ENCODE peak calls at places on chromosomes 4 and X, in ten cellular contexts. One of them, this sample, is unnamed.

GRCh38 chr4:43763029-43763610 is 685.5 kb downstream of the KCTD8 start:
- DNase-seq in lower leg skin: no peak
- DNase-seq in cardiac fibroblast: no peak
- DNase-seq in BJ: no peak
- DNase-seq in foreskin fibroblast: no peak
- DNase-seq in osteocyte: no peak
- DNase-seq in GM12865: peak; percentile 58
- DNase-seq in heart left ventricle: no peak
- DNase-seq in progenitor cell of endocrine pancreas: no peak
- DNase-seq in kidney: no peak
- DNase-seq in this sample: no peak

GRCh38 chr4:6885953-6886557 is 23.6 kb upstream of the TBC1D14 start:
- DNase-seq in lower leg skin: peak; percentile 91
- DNase-seq in cardiac fibroblast: peak; percentile 60
- DNase-seq in BJ: no peak
- DNase-seq in foreskin fibroblast: peak; percentile 79
- DNase-seq in osteocyte: no peak
- DNase-seq in GM12865: peak; percentile 57
- DNase-seq in heart left ventricle: peak; percentile 63
- DNase-seq in progenitor cell of endocrine pancreas: no peak
- DNase-seq in kidney: no peak
- DNase-seq in this sample: peak; percentile 49

GRCh38 chrX:316351-317325 is 2.0 kb downstream of the GTPBP6 start:
- DNase-seq in lower leg skin: peak; percentile 86
- DNase-seq in cardiac fibroblast: no peak
- DNase-seq in BJ: no peak
- DNase-seq in foreskin fibroblast: no peak
- DNase-seq in osteocyte: no peak
- DNase-seq in GM12865: no peak
- DNase-seq in heart left ventricle: peak; percentile 18
- DNase-seq in progenitor cell of endocrine pancreas: no peak
- DNase-seq in kidney: peak; percentile 83
- DNase-seq in this sample: no peak

GRCh38 chr4:133866328-133866699 is 335.3 kb downstream of the PABPC4L start:
- DNase-seq in lower leg skin: no peak
- DNase-seq in cardiac fibroblast: peak; percentile 10
- DNase-seq in BJ: no peak
- DNase-seq in foreskin fibroblast: peak; percentile 18
- DNase-seq in osteocyte: no peak
- DNase-seq in GM12865: no peak
- DNase-seq in heart left ventricle: no peak
- DNase-seq in progenitor cell of endocrine pancreas: no peak
- DNase-seq in kidney: no peak
- DNase-seq in this sample: peak; percentile 28

GRCh38 chr4:30821891-30822612 is 101.9 kb downstream of the PCDH7 start:
- DNase-seq in lower leg skin: no peak
- DNase-seq in cardiac fibroblast: peak; percentile 25
- DNase-seq in BJ: no peak
- DNase-seq in foreskin fibroblast: peak; percentile 51
- DNase-seq in osteocyte: no peak
- DNase-seq in GM12865: no peak
- DNase-seq in heart left ventricle: no peak
- DNase-seq in progenitor cell of endocrine pancreas: no peak
- DNase-seq in kidney: no peak
- DNase-seq in this sample: peak; percentile 25

GRCh38 chr4:78734451-78735003 is 41.6 kb upstream of the BMP2K start:
- DNase-seq in lower leg skin: no peak
- DNase-seq in cardiac fibroblast: no peak
- DNase-seq in BJ: no peak
- DNase-seq in foreskin fibroblast: no peak
- DNase-seq in osteocyte: no peak
- DNase-seq in GM12865: no peak
- DNase-seq in heart left ventricle: no peak
- DNase-seq in progenitor cell of endocrine pancreas: no peak
- DNase-seq in kidney: no peak
- DNase-seq in this sample: no peak

GRCh38 chrX:106927700-106928099 is 7.5 kb downstream of the CLDN2 start:
- DNase-seq in lower leg skin: no peak
- DNase-seq in cardiac fibroblast: peak; percentile 41
- DNase-seq in BJ: no peak
- DNase-seq in foreskin fibroblast: no peak
- DNase-seq in osteocyte: no peak
- DNase-seq in GM12865: no peak
- DNase-seq in heart left ventricle: no peak
- DNase-seq in progenitor cell of endocrine pancreas: no peak
- DNase-seq in kidney: no peak
- DNase-seq in this sample: no peak

GRCh38 chr4:104490770-104491395 is 3.8 kb downstream of the CXXC4 start:
- DNase-seq in lower leg skin: peak; percentile 92
- DNase-seq in cardiac fibroblast: peak; percentile 55
- DNase-seq in BJ: no peak
- DNase-seq in foreskin fibroblast: peak; percentile 64
- DNase-seq in osteocyte: peak; percentile 85
- DNase-seq in GM12865: peak; percentile 90
- DNase-seq in heart left ventricle: peak; percentile 77
- DNase-seq in progenitor cell of endocrine pancreas: peak; percentile 25
- DNase-seq in kidney: peak; percentile 94
- DNase-seq in this sample: peak; percentile 49

GRCh38 chrX:85994228-85994627 is 53.1 kb downstream of the CHM start:
- DNase-seq in lower leg skin: no peak
- DNase-seq in cardiac fibroblast: no peak
- DNase-seq in BJ: no peak
- DNase-seq in foreskin fibroblast: peak; percentile 27
- DNase-seq in osteocyte: no peak
- DNase-seq in GM12865: no peak
- DNase-seq in heart left ventricle: no peak
- DNase-seq in progenitor cell of endocrine pancreas: no peak
- DNase-seq in kidney: no peak
- DNase-seq in this sample: no peak

GRCh38 chrX:68895339-68896250 is 66.8 kb downstream of the EFNB1 start:
- DNase-seq in lower leg skin: no peak
- DNase-seq in cardiac fibroblast: peak; percentile 66
- DNase-seq in BJ: no peak
- DNase-seq in foreskin fibroblast: peak; percentile 27
- DNase-seq in osteocyte: no peak
- DNase-seq in GM12865: no peak
- DNase-seq in heart left ventricle: peak; percentile 38
- DNase-seq in progenitor cell of endocrine pancreas: no peak
- DNase-seq in kidney: no peak
- DNase-seq in this sample: peak; percentile 63

DNA sequence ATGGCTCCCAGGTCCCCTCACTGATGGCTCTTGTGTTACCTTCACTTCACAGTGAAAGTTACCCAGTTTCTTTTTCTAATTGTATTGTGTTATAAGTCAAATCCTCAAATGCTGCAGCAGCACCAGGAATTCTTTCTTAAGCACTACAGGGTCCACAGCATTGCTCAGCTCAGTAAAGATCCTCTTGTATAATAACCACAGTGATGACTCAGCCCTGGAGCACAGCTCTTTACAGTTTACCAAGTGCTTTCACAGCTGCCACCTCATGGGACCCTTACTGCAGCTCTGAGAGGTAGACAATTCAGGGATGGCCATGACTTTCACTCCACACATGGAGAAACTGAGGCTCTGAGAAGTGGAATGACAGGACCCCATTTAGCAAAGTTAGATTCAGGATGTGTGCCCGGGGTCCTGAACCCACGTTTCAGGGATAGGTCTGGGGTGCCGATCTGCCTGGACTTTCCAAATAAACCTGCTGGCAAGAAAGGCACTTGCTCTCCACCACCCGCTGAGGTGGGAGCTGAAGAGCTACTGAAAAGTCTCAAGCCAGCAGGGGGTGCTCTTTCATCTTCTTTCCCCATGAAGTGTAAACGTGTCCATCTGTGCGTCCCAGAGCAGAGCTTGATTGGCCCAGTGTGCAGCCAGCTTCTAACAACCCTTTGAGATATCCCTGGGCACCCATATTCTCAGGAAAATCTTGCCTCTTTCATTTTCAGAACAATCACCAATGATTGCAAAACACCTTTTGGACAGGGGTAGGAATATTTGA is 35.7 kb upstream of the GABRQ start:
- DNase-seq in lower leg skin: no peak
- DNase-seq in cardiac fibroblast: no peak
- DNase-seq in BJ: no peak
- DNase-seq in foreskin fibroblast: no peak
- DNase-seq in osteocyte: no peak
- DNase-seq in GM12865: peak; percentile 13
- DNase-seq in heart left ventricle: no peak
- DNase-seq in progenitor cell of endocrine pancreas: no peak
- DNase-seq in kidney: no peak
- DNase-seq in this sample: peak; percentile 66
- TF ChIP-seq CTCF in lower leg skin: no peak
- TF ChIP-seq CTCF in cardiac fibroblast: no peak
- TF ChIP-seq CTCF in BJ: no peak
- TF ChIP-seq CTCF in foreskin fibroblast: no peak
- TF ChIP-seq CTCF in osteocyte: no peak
- TF ChIP-seq CTCF in GM12865: peak; percentile 15
- TF ChIP-seq CTCF in heart left ventricle: no peak
- TF ChIP-seq CTCF in progenitor cell of endocrine pancreas: peak; percentile 13
- TF ChIP-seq CTCF in kidney: no peak
- TF ChIP-seq CTCF in this sample: no peak

DNA sequence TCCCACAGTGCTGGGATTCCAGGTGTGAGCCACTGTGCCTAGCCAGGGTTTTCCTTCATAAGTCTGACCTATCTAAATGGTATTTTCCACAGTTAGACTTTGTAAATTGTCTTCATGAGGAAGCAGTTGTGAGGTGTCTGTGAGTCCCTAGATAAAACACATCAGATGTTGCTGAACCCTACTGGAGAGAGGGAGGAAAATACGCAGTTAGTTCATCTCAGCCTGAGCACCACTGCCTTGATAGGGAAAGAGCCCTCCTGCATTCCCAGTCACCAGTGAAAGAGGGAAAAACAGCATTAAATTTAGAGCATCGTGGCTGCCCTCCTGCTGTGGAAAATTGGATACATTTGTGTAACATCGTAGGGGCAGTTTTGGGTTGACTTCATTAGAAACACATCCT is 31.7 kb upstream of the CLDN34 start:
- DNase-seq in lower leg skin: no peak
- DNase-seq in cardiac fibroblast: no peak
- DNase-seq in BJ: no peak
- DNase-seq in foreskin fibroblast: no peak
- DNase-seq in osteocyte: no peak
- DNase-seq in GM12865: no peak
- DNase-seq in heart left ventricle: no peak
- DNase-seq in progenitor cell of endocrine pancreas: no peak
- DNase-seq in kidney: no peak
- DNase-seq in this sample: peak; percentile 9
- TF ChIP-seq CTCF in lower leg skin: no peak
- TF ChIP-seq CTCF in cardiac fibroblast: no peak
- TF ChIP-seq CTCF in BJ: no peak
- TF ChIP-seq CTCF in foreskin fibroblast: no peak
- TF ChIP-seq CTCF in osteocyte: no peak
- TF ChIP-seq CTCF in GM12865: no peak
- TF ChIP-seq CTCF in heart left ventricle: no peak
- TF ChIP-seq CTCF in progenitor cell of endocrine pancreas: no peak
- TF ChIP-seq CTCF in kidney: no peak
- TF ChIP-seq CTCF in this sample: no peak

DNA sequence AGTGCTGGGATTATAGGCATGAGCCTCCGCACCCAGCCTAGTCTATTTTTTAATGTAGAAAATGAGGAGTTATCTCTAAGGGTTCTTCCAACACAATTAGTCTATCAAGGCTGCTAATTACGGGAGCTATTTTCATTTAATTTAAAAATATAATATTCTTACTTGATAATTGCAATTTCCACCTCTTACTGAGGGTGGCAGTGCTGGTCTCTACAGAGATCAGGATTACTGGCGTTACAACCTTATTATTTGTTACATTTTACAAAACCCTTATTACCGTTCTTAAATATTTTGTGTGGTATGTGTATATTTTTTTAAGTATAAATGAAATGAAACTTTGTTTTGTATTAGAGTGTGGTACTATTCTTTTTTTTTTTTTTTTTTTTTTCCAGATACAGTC is 17.6 kb upstream of the GK start:
- DNase-seq in lower leg skin: no peak
- DNase-seq in cardiac fibroblast: peak; percentile 24
- DNase-seq in BJ: no peak
- DNase-seq in foreskin fibroblast: peak; percentile 38
- DNase-seq in osteocyte: no peak
- DNase-seq in GM12865: no peak
- DNase-seq in heart left ventricle: no peak
- DNase-seq in progenitor cell of endocrine pancreas: no peak
- DNase-seq in kidney: no peak
- DNase-seq in this sample: peak; percentile 42
- TF ChIP-seq CTCF in lower leg skin: no peak
- TF ChIP-seq CTCF in cardiac fibroblast: peak; percentile 41
- TF ChIP-seq CTCF in BJ: peak; percentile 46
- TF ChIP-seq CTCF in foreskin fibroblast: peak; percentile 23
- TF ChIP-seq CTCF in osteocyte: peak; percentile 58
- TF ChIP-seq CTCF in GM12865: peak; percentile 13
- TF ChIP-seq CTCF in heart left ventricle: peak; percentile 19
- TF ChIP-seq CTCF in progenitor cell of endocrine pancreas: peak; percentile 52
- TF ChIP-seq CTCF in kidney: peak; percentile 33
- TF ChIP-seq CTCF in this sample: peak; percentile 48

DNA sequence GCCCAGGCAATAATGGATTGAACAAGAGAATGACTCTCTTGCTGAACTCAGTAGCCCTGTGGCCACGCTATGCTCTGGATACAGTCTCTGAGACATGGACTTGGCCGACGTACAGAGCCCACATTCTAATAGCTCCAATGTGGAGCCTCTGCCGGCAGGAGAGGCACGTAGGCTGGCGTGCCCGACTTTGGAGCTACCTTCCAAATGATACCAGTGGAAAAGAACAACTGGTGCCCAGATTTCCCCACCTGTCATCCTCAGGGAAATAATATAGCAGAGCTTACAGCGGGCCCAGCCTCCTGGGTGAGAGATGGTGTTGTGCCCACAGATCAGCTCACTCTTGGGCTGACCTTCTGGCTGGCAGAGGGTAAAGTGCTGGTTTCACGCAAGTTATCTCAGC is 10.6 kb downstream of the NDP start:
- DNase-seq in lower leg skin: no peak
- DNase-seq in cardiac fibroblast: no peak
- DNase-seq in BJ: no peak
- DNase-seq in foreskin fibroblast: no peak
- DNase-seq in osteocyte: no peak
- DNase-seq in GM12865: no peak
- DNase-seq in heart left ventricle: no peak
- DNase-seq in progenitor cell of endocrine pancreas: no peak
- DNase-seq in kidney: no peak
- DNase-seq in this sample: no peak
- TF ChIP-seq CTCF in lower leg skin: no peak
- TF ChIP-seq CTCF in cardiac fibroblast: no peak
- TF ChIP-seq CTCF in BJ: no peak
- TF ChIP-seq CTCF in foreskin fibroblast: no peak
- TF ChIP-seq CTCF in osteocyte: no peak
- TF ChIP-seq CTCF in GM12865: no peak
- TF ChIP-seq CTCF in heart left ventricle: no peak
- TF ChIP-seq CTCF in progenitor cell of endocrine pancreas: no peak
- TF ChIP-seq CTCF in kidney: no peak
- TF ChIP-seq CTCF in this sample: no peak

GRCh38 chrX:38220024-38220935 is at the start of gene SRPX:
- DNase-seq in lower leg skin: peak; percentile 87
- DNase-seq in cardiac fibroblast: peak; percentile 74
- DNase-seq in BJ: no peak
- DNase-seq in foreskin fibroblast: peak; percentile 86
- DNase-seq in osteocyte: peak; percentile 87
- DNase-seq in GM12865: peak; percentile 17
- DNase-seq in heart left ventricle: peak; percentile 24
- DNase-seq in progenitor cell of endocrine pancreas: peak; percentile 14
- DNase-seq in kidney: peak; percentile 70
- DNase-seq in this sample: peak; percentile 56
- TF ChIP-seq CTCF in lower leg skin: no peak
- TF ChIP-seq CTCF in cardiac fibroblast: peak; percentile 38
- TF ChIP-seq CTCF in BJ: peak; percentile 57
- TF ChIP-seq CTCF in foreskin fibroblast: peak; percentile 32
- TF ChIP-seq CTCF in osteocyte: peak; percentile 52
- TF ChIP-seq CTCF in GM12865: peak; percentile 9
- TF ChIP-seq CTCF in heart left ventricle: no peak
- TF ChIP-seq CTCF in progenitor cell of endocrine pancreas: peak; percentile 28
- TF ChIP-seq CTCF in kidney: no peak
- TF ChIP-seq CTCF in this sample: peak; percentile 31